ENCODE peak calls at places on chromosomes 1 and 21, in five cellular contexts. U, F, Y, N and L are unnamed samples.

GRCh38 chr21:15152591-15152990 is 87.8 kb upstream of the NRIP1 start:
- DNase-seq in U (no peak), F (no peak), Y (no peak), N (no peak), L (no peak)

GRCh38 chr1:12209495-12209832 is 20.4 kb upstream of the VPS13D start:
- DNase-seq in U (no peak), F (no peak), Y (no peak), N (no peak), L (no peak)

GRCh38 chr1:202615501-202616354 is 94.5 kb downstream of the SYT2 start:
- DNase-seq in U (no peak), F (no peak), Y (peak), N (no peak), L (no peak)

GRCh38 chr1:89545264-89546038 is 20.8 kb downstream of the LRRC8B start:
- DNase-seq in U (no peak), F (no peak), Y (no peak), N (peak), L (no peak)

GRCh38 chr21:35400233-35400939 is 351.3 kb upstream of the RUNX1 start:
- DNase-seq in U (peak), F (peak), Y (peak), N (peak), L (no peak)

GRCh38 chr1:93869653-93870052 is 9.4 kb downstream of the DNTTIP2 start:
- DNase-seq in U (no peak), F (no peak), Y (no peak), N (no peak), L (no peak)

GRCh38 chr21:34135330-34135729 is 62.0 kb downstream of the MRPS6 start:
- DNase-seq in U (no peak), F (no peak), Y (no peak), N (no peak), L (no peak)

GRCh38 chr1:66490817-66491216 is 43.1 kb upstream of the SGIP1 start:
- DNase-seq in U (no peak), F (no peak), Y (no peak), N (no peak), L (no peak)

GRCh38 chr1:113652773-113653172 is 106.5 kb downstream of the PHTF1 start:
- DNase-seq in U (peak), F (no peak), Y (no peak), N (no peak), L (no peak)

GRCh38 chr1:221511797-221512196 is 230.1 kb downstream of the DUSP10 start:
- DNase-seq in U (no peak), F (no peak), Y (no peak), N (no peak), L (no peak)

GRCh38 chr1:110877776-110878175 is 4.8 kb downstream of the CD53 start:
- DNase-seq in U (no peak), F (no peak), Y (no peak), N (no peak), L (no peak)

DNA sequence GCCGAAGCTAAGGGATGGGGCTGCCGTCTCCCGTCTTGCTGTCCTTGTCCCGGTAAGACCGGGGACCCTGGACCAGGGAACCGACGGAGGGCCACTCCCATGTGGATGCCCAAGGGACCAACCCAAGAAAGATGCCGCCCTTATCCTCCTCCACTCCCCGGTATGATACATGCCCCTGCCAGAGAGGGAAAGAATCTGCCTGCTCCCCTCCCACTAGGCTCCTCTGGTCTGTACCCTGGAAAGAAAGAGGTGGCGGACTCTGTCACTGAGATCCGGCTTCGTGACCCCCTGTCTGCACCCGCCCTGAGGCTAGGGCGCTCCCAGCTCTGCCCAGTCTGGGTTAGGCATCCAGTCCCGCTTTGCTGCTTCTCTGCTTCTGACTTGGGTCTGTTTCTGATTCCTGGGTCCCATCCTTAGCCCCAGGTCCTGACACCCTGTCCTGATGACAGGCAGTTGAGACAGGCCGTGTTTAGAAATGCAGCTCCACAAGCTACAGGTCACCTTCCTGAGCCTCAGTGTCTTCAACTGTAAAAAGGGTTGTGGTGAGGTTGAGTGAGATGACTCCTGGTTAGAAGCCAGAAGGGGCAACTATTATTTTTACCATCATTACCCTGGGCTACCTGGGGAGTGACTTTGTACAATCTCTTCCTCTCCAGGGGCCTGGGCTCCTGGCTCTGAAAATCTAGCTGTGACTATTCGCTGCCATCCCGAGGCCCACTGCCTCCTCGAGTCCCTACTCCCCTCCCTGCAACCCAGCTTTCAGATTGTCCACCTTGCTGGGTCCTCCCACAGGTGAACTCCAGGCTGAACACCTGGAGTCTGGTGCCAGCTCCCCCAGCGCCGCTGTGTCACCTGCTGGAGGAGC is 3.7 kb downstream of the MATN1 start:
- DNase-seq in U (no peak), F (no peak), Y (no peak), N (peak), L (no peak)
- TF ChIP-seq POLR2AphosphoS5 in U (no peak), F (no peak), Y (no peak), N (peak), L (no peak)

GRCh38 chr1:18815203-18815531 is 44.3 kb downstream of the TAS1R2 start:
- DNase-seq in U (no peak), F (no peak), Y (no peak), N (no peak), L (no peak)

GRCh38 chr1:18818036-18818435 is 41.4 kb downstream of the TAS1R2 start:
- DNase-seq in U (no peak), F (no peak), Y (no peak), N (no peak), L (no peak)

GRCh38 chr1:18816808-18817207 is 42.7 kb downstream of the TAS1R2 start:
- DNase-seq in U (no peak), F (no peak), Y (no peak), N (no peak), L (no peak)

GRCh38 chr1:18819211-18819610 is 40.2 kb downstream of the TAS1R2 start:
- DNase-seq in U (no peak), F (no peak), Y (no peak), N (no peak), L (no peak)

GRCh38 chr1:18817316-18817715 is 42.1 kb downstream of the TAS1R2 start:
- DNase-seq in U (no peak), F (no peak), Y (no peak), N (no peak), L (no peak)
- TF ChIP-seq CTCF in U (no peak), F (no peak), Y (no peak), N (no peak), L (no peak)

DNA sequence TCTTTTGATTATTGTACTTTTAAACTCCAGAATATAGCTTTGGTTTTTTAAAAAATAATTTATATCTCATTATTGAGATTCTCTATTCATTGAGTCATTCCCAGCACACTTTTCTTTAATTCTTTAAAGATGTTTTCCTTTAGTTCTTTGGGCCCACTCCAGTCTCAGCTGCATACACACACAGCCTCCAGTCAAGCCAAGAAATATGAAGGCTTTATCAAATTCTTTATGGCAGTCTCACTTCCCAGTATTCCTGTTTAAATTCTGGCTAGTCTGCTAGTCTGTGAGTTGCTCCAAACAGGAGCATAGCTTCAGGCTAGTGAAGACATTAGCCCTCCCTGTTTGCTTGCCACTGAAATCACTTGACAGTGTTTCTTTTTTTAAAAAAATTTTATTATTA is 61.2 kb downstream of the CRP start:
- DNase-seq in U (no peak), F (no peak), Y (no peak), N (no peak), L (no peak)
- TF ChIP-seq POLR2AphosphoS5 in U (no peak), F (no peak), Y (no peak), N (no peak), L (no peak)

GRCh38 chr1:47547753-47548152 is 109.9 kb downstream of the FOXD2 start:
- DNase-seq in U (no peak), F (no peak), Y (no peak), N (no peak), L (no peak)

GRCh38 chr1:47548188-47548587 is 110.3 kb downstream of the FOXD2 start:
- DNase-seq in U (no peak), F (no peak), Y (no peak), N (no peak), L (no peak)

GRCh38 chr1:47549532-47549931 is 111.7 kb downstream of the FOXD2 start:
- DNase-seq in U (no peak), F (no peak), Y (no peak), N (no peak), L (no peak)

DNA sequence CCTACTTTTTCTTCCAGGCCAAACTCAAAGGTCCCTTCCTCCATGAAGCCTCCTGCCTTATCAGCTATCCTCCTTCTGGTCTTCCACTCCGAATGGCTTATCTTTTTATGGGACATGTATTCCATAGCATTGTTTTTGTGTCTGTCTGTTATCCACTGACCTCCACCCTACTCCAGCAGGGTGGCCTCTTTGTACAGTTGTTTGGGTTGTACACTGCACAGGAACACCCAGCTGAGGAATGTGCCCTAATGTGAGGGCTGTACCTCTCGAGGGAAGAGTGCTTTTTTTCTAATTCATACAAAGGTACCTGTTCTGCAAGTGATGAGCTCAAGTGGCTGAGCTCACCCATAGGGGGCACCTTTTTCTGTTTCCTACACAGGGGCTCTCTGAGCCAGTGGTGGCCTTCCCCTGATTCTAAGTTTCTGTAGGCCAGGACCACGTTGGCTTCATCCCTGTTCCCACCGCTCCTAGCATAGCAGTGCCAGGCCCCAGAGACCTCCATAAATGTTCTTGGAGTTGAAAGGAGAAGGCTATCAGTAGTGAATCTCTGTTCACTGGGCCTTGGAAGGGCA is 108.2 kb downstream of the FOXD2 start:
- DNase-seq in U (no peak), F (no peak), Y (no peak), N (no peak), L (no peak)
- TF ChIP-seq CTCF in U (no peak), F (no peak), Y (no peak), N (peak), L (no peak)

GRCh38 chr1:6243993-6244392 is at the start of gene HES3:
- DNase-seq in U (no peak), F (no peak), Y (no peak), N (no peak), L (no peak)
- TF ChIP-seq POLR2AphosphoS5 in U (no peak), F (no peak), Y (no peak), N (no peak), L (no peak)

DNA sequence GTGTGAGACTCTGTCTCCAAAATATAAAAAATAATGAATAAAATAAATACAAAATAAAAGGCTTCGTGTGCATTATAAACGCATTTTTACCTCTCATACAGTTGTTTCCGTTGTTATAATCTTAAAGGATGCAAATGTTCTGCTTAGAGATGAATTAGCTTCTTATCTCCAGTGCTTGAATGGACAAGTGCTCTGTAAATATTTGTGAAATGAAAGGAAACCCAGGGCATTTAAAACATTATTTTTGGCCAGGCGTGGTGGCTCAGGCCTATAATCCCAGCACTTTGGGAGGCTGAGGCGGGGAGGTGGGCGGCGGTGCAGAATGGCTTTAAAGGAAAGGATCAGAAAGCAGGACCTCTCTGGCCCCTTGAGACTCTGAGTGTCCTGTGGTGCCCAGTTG is 94.5 kb downstream of the HUNK start:
- DNase-seq in U (no peak), F (no peak), Y (no peak), N (no peak), L (no peak)
- TF ChIP-seq CTCF in U (no peak), F (no peak), Y (no peak), N (no peak), L (no peak)